ENCODE peak calls at places on chromosomes 13 and 19, in seven cellular contexts. O is heart right ventricle, F is HFF-Myc, N is fibroblast of lung, Q is AG10803, D is HepG2, H is psoas muscle. V is an unnamed sample.

GRCh38 chr19:32599736-32600157 is 18.8 kb downstream of the PDCD5 start:
- DNase-seq in O (no peak), F (peak; percentile 19), D (peak; percentile 57), N (peak; percentile 74), H (no peak), Q (peak; percentile 70), V (peak; percentile 76)

GRCh38 chr13:54449922-54450321 is 1421.3 kb downstream of the OLFM4 start:
- DNase-seq in H (no peak), D (no peak), N (no peak), O (no peak), F (no peak), Q (no peak), V (no peak)

GRCh38 chr13:40613192-40613818 is 53.1 kb downstream of the FOXO1 start:
- DNase-seq in H (no peak), D (no peak), Q (no peak), F (no peak), O (no peak), N (no peak), V (no peak)

GRCh38 chr19:55044286-55044685 is 6.2 kb upstream of the GP6 start:
- DNase-seq in F (no peak), N (no peak), O (no peak), Q (no peak), H (no peak), D (no peak), V (no peak)

GRCh38 chr13:90414691-90415596 is 932.5 kb upstream of the MIR17HG start:
- DNase-seq in O (no peak), N (peak; percentile 63), Q (peak; percentile 55), F (peak; percentile 75), D (no peak), H (no peak), V (peak; percentile 76)

GRCh38 chr19:18274776-18275356 is 614 bp upstream of the IQCN start:
- DNase-seq in D (peak; percentile 82), O (peak; percentile 89), N (peak; percentile 88), H (peak; percentile 90), Q (peak; percentile 88), F (no peak), V (peak; percentile 91)

GRCh38 chr19:33492951-33493350 is 28.6 kb downstream of the PEPD start:
- DNase-seq in H (no peak), O (no peak), N (no peak), D (no peak), F (no peak), Q (no peak), V (no peak)

GRCh38 chr13:46274094-46274698 is 62.5 kb downstream of the LRRC63 start:
- DNase-seq in F (no peak), Q (no peak), D (no peak), H (no peak), O (no peak), N (no peak), V (no peak)

GRCh38 chr13:32986552-32986951 is 29.7 kb upstream of the KL start:
- DNase-seq in D (no peak), N (no peak), Q (no peak), H (no peak), O (no peak), F (no peak), V (no peak)

GRCh38 chr13:49021953-49022352 is 46.2 kb downstream of the FNDC3A start:
- DNase-seq in D (no peak), O (no peak), N (no peak), Q (no peak), H (no peak), F (no peak), V (no peak)

GRCh38 chr13:101618440-101619187 is 166.1 kb downstream of the ITGBL1 start:
- DNase-seq in O (no peak), D (no peak), F (no peak), H (no peak), Q (no peak), N (no peak), V (no peak)

GRCh38 chr19:39845621-39846175 is 481 bp downstream of the FBL start:
- DNase-seq in D (no peak), N (no peak), H (no peak), O (no peak), F (no peak), Q (peak; percentile 15), V (no peak)

GRCh38 chr19:19120308-19121156 is 17.7 kb downstream of the TMEM161A start:
- DNase-seq in O (peak; percentile 48), F (no peak), N (peak; percentile 81), Q (peak; percentile 49), H (peak; percentile 48), D (peak; percentile 35), V (peak; percentile 71)

GRCh38 chr19:7377196-7377595 is 28.5 kb downstream of the ARHGEF18 start:
- DNase-seq in D (no peak), H (no peak), F (no peak), O (no peak), N (no peak), Q (no peak), V (no peak)

GRCh38 chr13:114129649-114130062 is 2.8 kb downstream of the RASA3 start:
- DNase-seq in O (no peak), H (no peak), N (no peak), F (no peak), Q (no peak), D (no peak), V (no peak)

GRCh38 chr19:12802267-12803106 is 618 bp downstream of the THSD8 start:
- DNase-seq in Q (no peak), N (no peak), O (no peak), F (no peak), H (peak; percentile 44), D (no peak), V (peak; percentile 10)

GRCh38 chr19:12800873-12801465 is 631 bp downstream of the PRDX2 start:
- DNase-seq in Q (no peak), D (peak; percentile 27), N (no peak), F (no peak), O (peak; percentile 38), H (peak; percentile 48), V (no peak)

GRCh38 chr19:12806242-12807131 is at the start of gene RNASEH2A:
- DNase-seq in O (peak; percentile 92), F (no peak), N (peak; percentile 88), H (peak; percentile 91), D (peak; percentile 70), Q (peak; percentile 88), V (peak; percentile 87)

GRCh38 chr19:12801466-12802266 is at the start of the genes PRDX2 and THSD8:
- DNase-seq in N (peak; percentile 68), F (no peak), Q (peak; percentile 63), O (peak; percentile 86), H (peak; percentile 86), D (peak; percentile 53), V (peak; percentile 56)

GRCh38 chr19:12804051-12804450 is 2.2 kb downstream of the THSD8 start:
- DNase-seq in Q (no peak), F (no peak), H (no peak), O (no peak), D (no peak), N (no peak), V (no peak)
- TF ChIP-seq CTCF in Q (no peak), F (no peak), H (no peak), O (no peak), D (no peak), N (no peak), V (no peak)

GRCh38 chr19:11420894-11421606 is 1.9 kb upstream of the RGL3 start:
- DNase-seq in Q (no peak), O (peak; percentile 54), D (no peak), H (peak; percentile 42), F (no peak), N (no peak), V (no peak)
- H3K4me3 ChIP-seq in Q (peak overlapping the region; percentile 12), O (peak overlapping the region; percentile 50), D (peak overlapping the region; percentile 45), H (peak overlapping the region; percentile 47), F (no peak overlapping the region), N (peak overlapping the region; percentile 35), V (peak overlapping the region; percentile 4)

DNA sequence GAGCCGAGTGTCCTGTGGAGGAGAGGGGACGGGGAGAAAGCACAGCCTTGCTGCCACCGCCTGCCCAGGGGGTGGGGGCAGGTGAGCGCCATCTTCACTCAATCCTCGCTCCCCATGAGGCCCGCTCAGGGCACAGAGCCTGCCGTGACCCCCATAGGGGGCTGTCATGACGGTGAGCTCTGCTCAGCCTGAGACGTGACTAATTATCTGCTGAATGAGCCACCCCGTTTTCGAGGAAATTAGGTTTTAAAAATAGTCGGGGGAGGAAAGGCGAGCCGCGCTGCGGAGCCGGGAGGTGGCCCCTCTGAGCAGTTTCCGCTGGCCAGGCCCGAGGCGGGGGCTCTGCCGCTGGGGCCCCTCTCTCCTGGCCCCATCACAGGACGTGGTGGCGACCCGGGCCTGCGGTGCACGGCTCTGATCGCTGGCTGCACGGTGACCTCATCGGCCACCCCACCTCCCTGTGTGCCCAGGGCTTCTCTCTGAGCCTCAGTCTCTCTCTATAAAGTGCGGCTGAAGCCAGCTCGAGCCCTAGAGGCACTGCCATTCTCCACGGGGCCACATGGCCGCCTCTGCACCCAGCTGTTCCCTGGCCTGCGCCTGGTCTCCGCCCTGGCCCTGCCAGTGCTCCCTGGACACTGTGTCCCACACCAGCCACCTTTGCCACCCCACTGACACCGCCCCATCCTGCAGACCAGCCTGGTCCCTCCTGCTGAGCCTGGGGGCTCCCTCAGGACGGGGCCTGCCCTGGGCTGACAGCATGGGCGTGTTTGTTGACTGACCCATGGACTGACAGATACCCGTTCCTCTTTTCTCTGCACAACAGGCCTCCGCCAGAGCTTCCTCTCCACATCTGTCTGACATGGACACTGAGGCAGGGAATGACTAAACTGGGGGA is 28.3 kb downstream of the PIP5K1C start:
- DNase-seq in O (no peak), H (no peak), Q (no peak), F (no peak), D (no peak), N (peak; percentile 25), V (peak; percentile 53)
- TF ChIP-seq CTCF in O (no peak), H (no peak), Q (no peak), F (no peak), D (no peak), N (no peak), V (no peak)

GRCh38 chr13:36131215-36131930 is at the start of gene DCLK1:
- DNase-seq in Q (peak; percentile 6), F (no peak), N (peak; percentile 31), O (peak; percentile 79), D (no peak), H (peak; percentile 76), V (peak; percentile 69)

GRCh38 chr13:36131931-36132297 is 732 bp upstream of the DCLK1 start:
- DNase-seq in O (peak; percentile 65), H (peak; percentile 74), F (no peak), N (peak; percentile 45), D (no peak), Q (peak; percentile 2), V (peak; percentile 94)

GRCh38 chr13:36130168-36130541 is 1.0 kb downstream of the DCLK1 start:
- DNase-seq in N (no peak), D (no peak), O (no peak), H (no peak), Q (no peak), F (no peak), V (no peak)

GRCh38 chr13:36129539-36129938 is 1.6 kb downstream of the DCLK1 start:
- DNase-seq in N (no peak), D (no peak), Q (no peak), H (no peak), F (no peak), O (no peak), V (no peak)

DNA sequence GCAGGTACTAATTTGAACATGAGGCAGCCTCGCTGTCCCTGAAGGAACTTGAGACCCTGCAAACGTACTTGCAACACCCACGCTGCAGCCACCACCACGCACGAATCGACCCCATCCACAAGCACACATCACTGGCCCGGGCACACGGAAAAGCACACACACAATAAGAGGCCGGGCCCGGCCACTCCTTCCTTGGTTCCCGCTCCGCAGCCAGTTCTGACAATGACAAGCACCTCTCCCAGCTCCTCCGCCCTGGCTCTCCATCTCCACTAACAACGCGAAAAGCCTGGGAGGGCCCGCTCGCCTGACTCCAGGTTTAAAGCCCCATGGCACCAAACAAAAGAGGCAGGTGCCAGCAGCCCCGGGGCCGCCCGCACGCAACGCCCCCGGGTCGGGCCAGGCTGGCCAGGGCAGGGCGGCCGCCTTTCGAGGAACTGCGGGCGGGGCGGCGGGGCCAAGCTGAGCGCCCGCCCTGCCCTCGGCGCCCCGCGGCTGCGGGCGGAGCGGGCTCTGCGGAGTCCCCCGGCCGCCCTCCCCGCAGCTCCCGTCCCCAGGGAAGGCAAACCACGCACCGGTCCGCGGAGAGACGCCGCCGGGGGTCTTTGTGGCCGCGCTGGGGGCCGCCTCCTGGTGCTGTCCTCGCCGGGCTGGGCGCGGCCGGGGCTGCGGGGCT is 504 bp downstream of the DCLK1 start:
- DNase-seq in D (no peak), Q (no peak), O (peak; percentile 40), N (no peak), H (peak; percentile 39), F (no peak), V (peak; percentile 20)
- H3K4me3 ChIP-seq in D (no peak overlapping the region), Q (peak overlapping the region; percentile 20), O (peak overlapping the region; percentile 65), N (peak overlapping the region; percentile 41), H (peak overlapping the region; percentile 60), F (peak overlapping the region; percentile 24), V (peak overlapping the region; percentile 61)